ENCODE peak calls at places on chromosomes 5 and 9, in seven cellular contexts. N is epithelial cell of esophagus, B is AG08395, T is GM23338, A is NCI-H1417, M is PC-9, O is fibroblast of pulmonary artery. Z is an unnamed sample.

GRCh38 chr5:65742565-65743231 is 20.7 kb downstream of the NLN start:
- DNase-seq in B (peak), N (peak), T (peak), A (peak), O (peak), M (peak), Z (no peak)

GRCh38 chr5:142954455-142954854 is 184.3 kb downstream of the ARHGAP26 start:
- DNase-seq in A (no peak), N (no peak), T (no peak), M (no peak), B (no peak), O (no peak), Z (no peak)

GRCh38 chr9:123658792-123659191 is 271.1 kb downstream of the DENND1A start:
- DNase-seq in O (peak), N (no peak), M (no peak), A (no peak), T (no peak), B (no peak), Z (no peak)

GRCh38 chr5:90390326-90390725 is 19.2 kb downstream of the CETN3 start:
- DNase-seq in M (no peak), N (no peak), O (no peak), B (no peak), T (no peak), A (no peak), Z (no peak)

GRCh38 chr9:86128235-86128822 is 29.0 kb upstream of the GOLM1 start:
- DNase-seq in B (no peak), O (no peak), T (no peak), M (no peak), A (no peak), N (no peak), Z (no peak)

GRCh38 chr5:150645070-150645700 is 4.7 kb downstream of the SYNPO start:
- DNase-seq in O (peak), B (peak), A (no peak), M (peak), N (no peak), T (no peak), Z (no peak)

GRCh38 chr5:129094924-129095797 is 612 bp downstream of the ISOC1 start:
- DNase-seq in B (peak), M (peak), T (peak), O (peak), N (peak), A (peak), Z (peak)

GRCh38 chr5:33890633-33891032 is 1.2 kb downstream of the ADAMTS12 start:
- DNase-seq in B (peak), N (no peak), A (no peak), O (peak), T (peak), M (peak), Z (no peak)

GRCh38 chr5:56026863-56027300 is 32.1 kb upstream of the IL6ST start:
- DNase-seq in N (peak), T (no peak), O (peak), A (no peak), B (peak), M (no peak), Z (no peak)

GRCh38 chr5:103174147-103174546 is 54.0 kb downstream of the PPIP5K2 start:
- DNase-seq in T (no peak), N (no peak), B (no peak), M (no peak), A (no peak), O (peak), Z (no peak)

GRCh38 chr5:32092938-32093812 is 80.9 kb downstream of the GOLPH3 start:
- DNase-seq in T (peak), B (peak), N (peak), O (peak), A (peak), M (peak), Z (no peak)

GRCh38 chr5:98101131-98101530 is 672.3 kb upstream of the RGMB start:
- DNase-seq in N (no peak), A (no peak), T (no peak), O (no peak), M (no peak), B (no peak), Z (no peak)

GRCh38 chr9:762217-762616 is 79.3 kb upstream of the DMRT1 start:
- DNase-seq in N (no peak), M (no peak), A (no peak), B (no peak), O (no peak), T (no peak), Z (no peak)

GRCh38 chr5:34626036-34626435 is 30.1 kb upstream of the RAI14 start:
- DNase-seq in A (no peak), N (peak), O (peak), M (no peak), B (no peak), T (no peak), Z (no peak)

GRCh38 chr9:15191358-15191757 is 115.7 kb downstream of the TTC39B start:
- DNase-seq in A (no peak), M (no peak), N (no peak), O (no peak), T (no peak), B (no peak), Z (no peak)

GRCh38 chr5:147554285-147554817 is 44.5 kb upstream of the DPYSL3 start:
- DNase-seq in M (no peak), O (peak), B (peak), T (no peak), N (peak), A (no peak), Z (no peak)

GRCh38 chr9:84045481-84046097 is 65.0 kb downstream of the RMI1 start:
- DNase-seq in O (no peak), T (no peak), N (no peak), B (no peak), A (no peak), M (no peak), Z (no peak)

GRCh38 chr9:115847245-115847644 is 306.3 kb upstream of the PAPPA start:
- DNase-seq in O (peak), M (no peak), B (peak), A (no peak), T (no peak), N (peak), Z (no peak)